ENCODE peak calls at places on chromosomes 3 and 15, in ten cellular contexts. J is neuronal stem cell; N is AG04450; M is PC-9; H is activated T-helper 1 cell treated with anti-CD3 and anti-CD28 coated beads, Interleukin-12 subunit alpha, Interleukin-12 subunit beta, Interleukin-2, Interleukin-4 antibody, amounts not matched to agents 30 ng/mL and 10 ng/mL and 1 ng/mL, durations not matched to agents 14 hours and 24 hours and 36 hours; B is stimulated activated CD8-positive, alpha-beta memory T cell treated with anti-CD3 and anti-CD28 coated beads, Interleukin-7, amount 100 ng/mL, for 1 hour; F is uterus; Y is ureter; I is stimulated activated CD4-positive, alpha-beta T cell treated with anti-CD3 and anti-CD28 coated beads, Interleukin-2, amount 100 ng/mL, for 48 hours; E is T-helper 9 cell. P is an unnamed sample.

GRCh38 chr3:125125822-125126245 is 70.0 kb upstream of the HEG1 start:
- DNase-seq in J (no peak), N (peak; percentile 84), M (peak; percentile 99), H (no peak), B (no peak), F (no peak), Y (no peak), I (no peak), E (no peak), P (no peak)

GRCh38 chr3:88307666-88308065 is 157.9 kb downstream of the C3orf38 start:
- DNase-seq in J (peak; percentile 1), N (no peak), M (no peak), H (no peak), B (no peak), F (no peak), Y (no peak), I (no peak), E (no peak), P (no peak)

GRCh38 chr3:194040501-194041273 is 95.3 kb upstream of the HES1 start:
- DNase-seq in J (no peak), N (no peak), M (no peak), H (no peak), B (no peak), F (no peak), Y (no peak), I (no peak), E (no peak), P (no peak)

GRCh38 chr3:49501842-49502241 is 31.8 kb downstream of the DAG1 start:
- DNase-seq in J (no peak), N (no peak), M (no peak), H (no peak), B (no peak), F (no peak), Y (no peak), I (no peak), E (no peak), P (no peak)

GRCh38 chr15:77162872-77163633 is 92.1 kb upstream of the TSPAN3 start:
- DNase-seq in J (no peak), N (no peak), M (no peak), H (no peak), B (no peak), F (no peak), Y (no peak), I (no peak), E (no peak), P (no peak)

GRCh38 chr3:30044515-30044914 is 561.9 kb upstream of the TGFBR2 start:
- DNase-seq in J (no peak), N (no peak), M (no peak), H (no peak), B (no peak), F (no peak), Y (no peak), I (no peak), E (no peak), P (no peak)

GRCh38 chr3:42257007-42257406 is 9.0 kb downstream of the CCK start:
- DNase-seq in J (no peak), N (no peak), M (no peak), H (no peak), B (no peak), F (no peak), Y (peak; percentile 58), I (no peak), E (no peak), P (no peak)

GRCh38 chr3:134426660-134427181 is 52.5 kb upstream of the AMOTL2 start:
- DNase-seq in J (no peak), N (peak; percentile 74), M (no peak), H (no peak), B (no peak), F (no peak), Y (no peak), I (no peak), E (no peak), P (no peak)

GRCh38 chr3:51269466-51269865 is 115.6 kb upstream of the MANF start:
- DNase-seq in J (no peak), N (no peak), M (no peak), H (no peak), B (no peak), F (no peak), Y (no peak), I (no peak), E (no peak), P (no peak)

GRCh38 chr3:37761043-37761442 is 100.6 kb upstream of the CTDSPL start:
- DNase-seq in J (no peak), N (no peak), M (no peak), H (no peak), B (no peak), F (no peak), Y (no peak), I (no peak), E (no peak), P (no peak)

GRCh38 chr15:77058468-77058867 is 12.4 kb downstream of the TSPAN3 start:
- DNase-seq in J (no peak), N (no peak), M (no peak), H (no peak), B (no peak), F (no peak), Y (no peak), I (no peak), E (no peak), P (no peak)

GRCh38 chr15:79903137-79903536 is 6.3 kb upstream of the MTHFS start:
- DNase-seq in J (no peak), N (no peak), M (no peak), H (no peak), B (no peak), F (no peak), Y (no peak), I (no peak), E (no peak), P (no peak)

GRCh38 chr3:25897019-25897418 is 107.1 kb downstream of the OXSM start:
- DNase-seq in J (no peak), N (no peak), M (no peak), H (no peak), B (no peak), F (no peak), Y (no peak), I (no peak), E (no peak), P (no peak)

GRCh38 chr15:98853161-98853560 is 154.4 kb downstream of the PGPEP1L start:
- DNase-seq in J (peak; percentile 79), N (peak; percentile 81), M (peak; percentile 84), H (peak; percentile 72), B (peak; percentile 23), F (peak; percentile 90), Y (peak; percentile 92), I (peak; percentile 65), E (peak; percentile 59), P (peak; percentile 85)

GRCh38 chr3:53193466-53194217 is 32.6 kb downstream of the PRKCD start:
- DNase-seq in J (no peak), N (no peak), M (no peak), H (no peak), B (no peak), F (no peak), Y (peak; percentile 76), I (no peak), E (no peak), P (no peak)

GRCh38 chr15:90201944-90202375 is 830 bp downstream of the SEMA4B start:
- DNase-seq in J (peak; percentile 31), N (no peak), M (no peak), H (no peak), B (no peak), F (no peak), Y (no peak), I (no peak), E (no peak), P (peak; percentile 71)

GRCh38 chr3:101836907-101837598 is 12.3 kb upstream of the NFKBIZ start:
- DNase-seq in J (no peak), N (no peak), M (no peak), H (no peak), B (no peak), F (no peak), Y (no peak), I (no peak), E (no peak), P (no peak)

GRCh38 chr15:38554354-38554753 is 10.3 kb downstream of the RASGRP1 start:
- DNase-seq in J (no peak), N (peak; percentile 32), M (no peak), H (no peak), B (no peak), F (no peak), Y (no peak), I (peak; percentile 34), E (peak; percentile 33), P (no peak)

GRCh38 chr3:78919021-78919755 is 848.6 kb downstream of the ROBO1 start:
- DNase-seq in J (no peak), N (peak; percentile 81), M (no peak), H (no peak), B (no peak), F (no peak), Y (no peak), I (no peak), E (no peak), P (no peak)

GRCh38 chr3:46429250-46429649 is 22.2 kb downstream of the CCRL2 start:
- DNase-seq in J (no peak), N (no peak), M (no peak), H (no peak), B (no peak), F (no peak), Y (no peak), I (no peak), E (no peak), P (no peak)

GRCh38 chr15:43519207-43519606 is 1.8 kb downstream of the MAP1A start:
- DNase-seq in J (no peak), N (no peak), M (no peak), H (no peak), B (no peak), F (no peak), Y (no peak), I (no peak), E (no peak), P (no peak)

GRCh38 chr3:8839607-8840325 is 70.4 kb upstream of the OXTR start:
- DNase-seq in J (no peak), N (no peak), M (no peak), H (no peak), B (no peak), F (no peak), Y (no peak), I (no peak), E (no peak), P (no peak)

GRCh38 chr3:39811561-39811960 is 2.2 kb downstream of the MYRIP start:
- DNase-seq in J (no peak), N (no peak), M (no peak), H (no peak), B (no peak), F (no peak), Y (no peak), I (no peak), E (no peak), P (no peak)